ENCODE peak calls at places on chromosomes 13 and 19, in seven cellular contexts. P is transverse colon; J is right lobe of liver; Y is foreskin fibroblast; C is H9; I is CD4-positive, alpha-beta T cell; E is CD8-positive, alpha-beta T cell. M is an unnamed sample.

GRCh38 chr13:44299142-44299541 is 74.5 kb upstream of the SERP2 start:
- DNase-seq in P (no peak), J (no peak), Y (peak), C (no peak), I (no peak), E (no peak), M (no peak)

GRCh38 chr13:26541041-26541440 is 16.4 kb upstream of the WASF3 start:
- DNase-seq in P (no peak), J (no peak), Y (no peak), C (no peak), I (no peak), E (no peak), M (no peak)

GRCh38 chr19:42275103-42275502 is 6.1 kb downstream of the CIC start:
- DNase-seq in P (no peak), J (no peak), Y (no peak), C (no peak), I (no peak), E (no peak), M (no peak)

GRCh38 chr13:28100149-28101121 is at the start of gene FLT3:
- DNase-seq in P (peak), J (peak), Y (peak), C (peak), I (no peak), E (no peak), M (peak)

GRCh38 chr19:35958660-35959039 is 22.5 kb downstream of the LRFN3 start:
- DNase-seq in P (no peak), J (no peak), Y (no peak), C (no peak), I (no peak), E (no peak), M (no peak)

GRCh38 chr19:4638330-4638729 is 986 bp upstream of the TNFAIP8L1 start:
- DNase-seq in P (no peak), J (peak), Y (no peak), C (no peak), I (no peak), E (no peak), M (no peak)

GRCh38 chr13:102697929-102698648 is 3.2 kb upstream of the METTL21C start:
- DNase-seq in P (no peak), J (no peak), Y (no peak), C (no peak), I (no peak), E (no peak), M (no peak)

GRCh38 chr13:30577381-30577780 is 40.3 kb upstream of the USPL1 start:
- DNase-seq in P (peak), J (no peak), Y (peak), C (no peak), I (no peak), E (no peak), M (no peak)

GRCh38 chr19:46201413-46202310 is 27.9 kb upstream of the IGFL1 start:
- DNase-seq in P (no peak), J (no peak), Y (no peak), C (no peak), I (no peak), E (no peak), M (no peak)

GRCh38 chr19:38538793-38539528 is 78.8 kb downstream of the MAP4K1 start:
- DNase-seq in P (no peak), J (no peak), Y (no peak), C (no peak), I (no peak), E (no peak), M (peak)

GRCh38 chr13:100842136-100842535 is 167.5 kb upstream of the TMTC4 start:
- DNase-seq in P (no peak), J (no peak), Y (no peak), C (no peak), I (no peak), E (no peak), M (no peak)

GRCh38 chr13:59658027-59658735 is 505.5 kb downstream of the DIAPH3 start:
- DNase-seq in P (no peak), J (no peak), Y (no peak), C (no peak), I (no peak), E (no peak), M (no peak)

GRCh38 chr19:47436712-47437401 is 17.5 kb upstream of the MEIS3 start:
- DNase-seq in P (peak), J (peak), Y (peak), C (peak), I (peak), E (peak), M (peak)

GRCh38 chr13:31870511-31870910 is 131.2 kb downstream of the RXFP2 start:
- DNase-seq in P (no peak), J (peak), Y (peak), C (no peak), I (no peak), E (no peak), M (no peak)

GRCh38 chr13:40565282-40566148 is 100.9 kb downstream of the FOXO1 start:
- DNase-seq in P (no peak), J (no peak), Y (peak), C (no peak), I (no peak), E (no peak), M (no peak)

GRCh38 chr13:88339271-88339741 is 668.1 kb downstream of the SLITRK5 start:
- DNase-seq in P (peak), J (no peak), Y (no peak), C (no peak), I (no peak), E (no peak), M (no peak)

GRCh38 chr13:66660013-66660804 is 569.9 kb downstream of the PCDH9 start:
- DNase-seq in P (no peak), J (no peak), Y (peak), C (no peak), I (no peak), E (no peak), M (no peak)

GRCh38 chr19:46634656-46635218 is 1.3 kb downstream of the GNG8 start:
- DNase-seq in P (no peak), J (no peak), Y (no peak), C (peak), I (no peak), E (no peak), M (peak)

GRCh38 chr19:45468803-45469131 is 971 bp downstream of the FOSB start:
- DNase-seq in P (no peak), J (no peak), Y (peak), C (no peak), I (no peak), E (no peak), M (no peak)

GRCh38 chr19:7734220-7735203 is 2.6 kb upstream of the CLEC4G start:
- DNase-seq in P (no peak), J (no peak), Y (peak), C (no peak), I (no peak), E (no peak), M (no peak)

GRCh38 chr13:102773441-102774209 is at the start of gene TEX30:
- DNase-seq in P (peak), J (peak), Y (peak), C (peak), I (peak), E (peak), M (peak)

GRCh38 chr19:33740811-33741396 is 55.8 kb upstream of the KCTD15 start:
- DNase-seq in P (no peak), J (no peak), Y (peak), C (peak), I (no peak), E (no peak), M (peak)

GRCh38 chr13:32376642-32377418 is 51.1 kb downstream of the N4BP2L1 start:
- DNase-seq in P (no peak), J (no peak), Y (no peak), C (no peak), I (no peak), E (no peak), M (no peak)

GRCh38 chr19:45791744-45792481 is 732 bp downstream of the DMWD start:
- DNase-seq in P (no peak), J (no peak), Y (no peak), C (no peak), I (no peak), E (no peak), M (no peak)

GRCh38 chr13:33080962-33081655 is 64.9 kb downstream of the KL start:
- DNase-seq in P (no peak), J (no peak), Y (peak), C (no peak), I (no peak), E (no peak), M (no peak)

GRCh38 chr19:53537523-53538377 is at the start of gene ZNF331:
- DNase-seq in P (peak), J (peak), Y (peak), C (peak), I (peak), E (peak), M (no peak)
- TF ChIP-seq CTCF in P (peak), J (peak), Y (peak), C (peak), I (no peak), E (no peak), M (no peak)

GRCh38 chr13:76886292-76887061 is at the start of gene KCTD12:
- DNase-seq in P (peak), J (peak), Y (peak), C (peak), I (peak), E (peak), M (peak)
- TF ChIP-seq CTCF in P (no peak), J (peak), Y (no peak), C (peak), I (no peak), E (no peak), M (no peak)

GRCh38 chr19:40519352-40520322 is 52.8 kb downstream of the SPTBN4 start:
- DNase-seq in P (no peak), J (no peak), Y (peak), C (peak), I (no peak), E (no peak), M (peak)
- TF ChIP-seq CTCF in P (no peak), J (no peak), Y (no peak), C (peak), I (no peak), E (no peak), M (no peak)

GRCh38 chr19:18770663-18771327 is 20.3 kb downstream of the COMP start:
- DNase-seq in P (no peak), J (no peak), Y (peak), C (no peak), I (no peak), E (no peak), M (no peak)

GRCh38 chr19:18765224-18765623 is 25.9 kb downstream of the COMP start:
- DNase-seq in P (peak), J (no peak), Y (no peak), C (no peak), I (no peak), E (no peak), M (no peak)

GRCh38 chr19:18769989-18770528 is 21.0 kb downstream of the COMP start:
- DNase-seq in P (no peak), J (no peak), Y (no peak), C (no peak), I (no peak), E (no peak), M (no peak)

GRCh38 chr19:18768997-18769891 is 21.9 kb downstream of the COMP start:
- DNase-seq in P (peak), J (no peak), Y (no peak), C (no peak), I (no peak), E (no peak), M (no peak)

DNA sequence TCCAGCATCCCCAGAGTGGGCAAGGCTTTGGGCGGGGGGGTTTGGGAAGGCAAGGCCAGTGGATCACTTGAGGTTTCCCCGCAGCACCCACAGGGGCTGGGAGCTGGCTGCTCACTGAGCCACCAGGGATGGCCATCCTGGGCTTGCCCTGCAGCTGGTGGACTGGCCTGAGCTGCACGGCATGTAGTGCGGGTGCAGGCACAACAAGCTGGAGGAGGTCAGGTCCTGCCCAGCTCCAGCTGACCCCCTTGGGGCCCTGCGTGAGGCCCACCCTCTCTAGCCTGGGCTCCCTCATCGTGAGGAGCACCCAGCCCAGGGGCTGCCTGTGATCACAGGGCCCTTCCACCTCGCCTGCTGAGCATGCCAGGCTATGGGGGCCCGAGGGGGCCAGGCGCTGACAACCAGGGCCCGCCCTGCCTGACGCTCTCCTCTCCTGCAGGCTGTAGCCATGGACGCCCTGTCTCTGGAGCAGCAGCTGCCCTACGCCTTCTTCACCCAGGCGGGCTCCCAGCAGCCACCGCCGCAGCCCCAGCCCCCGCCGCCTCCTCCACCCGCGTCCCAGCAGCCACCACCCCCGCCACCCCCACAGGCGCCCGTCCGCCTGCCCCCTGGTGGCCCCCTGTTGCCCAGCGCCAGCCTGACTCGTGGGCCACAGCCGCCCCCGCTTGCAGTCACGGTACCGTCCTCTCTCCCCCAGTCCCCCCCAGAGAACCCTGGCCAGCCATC is 22.9 kb downstream of the COMP start:
- DNase-seq in P (no peak), J (no peak), Y (no peak), C (no peak), I (no peak), E (no peak), M (no peak)
- TF ChIP-seq CTCF in P (no peak), J (no peak), Y (no peak), C (peak), I (no peak), E (no peak), M (no peak)

M was measured in Calu3.